ENCODE peak calls at places on chromosomes 7 and 10, in ten cellular contexts. One of them, this sample, is unnamed.

GRCh38 chr7:30804078-30804661 is 33.0 kb downstream of the MINDY4 start:
- DNase-seq in NCI-H1092: no peak
- DNase-seq in GM03348: peak
- DNase-seq in activated T-cell treated with anti-CD3 and anti-CD28 coated beads for 48 hours: no peak
- DNase-seq in hypothalamus: no peak
- DNase-seq in CD4-positive, alpha-beta memory T cell: no peak
- DNase-seq in midbrain: no peak
- DNase-seq in ELF-1: no peak
- DNase-seq in NCI-H1436: no peak
- DNase-seq in left ventricle myocardium inferior: no peak
- DNase-seq in this sample: no peak

GRCh38 chr7:5445991-5446594 is 22.5 kb upstream of the TNRC18 start:
- DNase-seq in CD4-positive, alpha-beta memory T cell: no peak
- DNase-seq in activated T-cell treated with anti-CD3 and anti-CD28 coated beads for 48 hours: no peak
- DNase-seq in left ventricle myocardium inferior: no peak
- DNase-seq in hypothalamus: no peak
- DNase-seq in ELF-1: no peak
- DNase-seq in NCI-H1092: no peak
- DNase-seq in NCI-H1436: no peak
- DNase-seq in midbrain: no peak
- DNase-seq in GM03348: no peak
- DNase-seq in this sample: peak

GRCh38 chr10:31867646-31868045 is 61.0 kb downstream of the ARHGAP12 start:
- DNase-seq in NCI-H1436: no peak
- DNase-seq in left ventricle myocardium inferior: no peak
- DNase-seq in activated T-cell treated with anti-CD3 and anti-CD28 coated beads for 48 hours: no peak
- DNase-seq in NCI-H1092: no peak
- DNase-seq in midbrain: no peak
- DNase-seq in hypothalamus: no peak
- DNase-seq in ELF-1: no peak
- DNase-seq in CD4-positive, alpha-beta memory T cell: no peak
- DNase-seq in GM03348: peak
- DNase-seq in this sample: no peak

GRCh38 chr7:57339198-57339944 is 110.6 kb upstream of the ZNF716 start:
- DNase-seq in midbrain: no peak
- DNase-seq in CD4-positive, alpha-beta memory T cell: no peak
- DNase-seq in ELF-1: no peak
- DNase-seq in activated T-cell treated with anti-CD3 and anti-CD28 coated beads for 48 hours: no peak
- DNase-seq in NCI-H1436: no peak
- DNase-seq in hypothalamus: no peak
- DNase-seq in GM03348: no peak
- DNase-seq in NCI-H1092: no peak
- DNase-seq in left ventricle myocardium inferior: no peak
- DNase-seq in this sample: no peak

GRCh38 chr10:31101123-31101522 is 69.5 kb upstream of the ZNF438 start:
- DNase-seq in hypothalamus: no peak
- DNase-seq in GM03348: peak
- DNase-seq in ELF-1: no peak
- DNase-seq in NCI-H1092: no peak
- DNase-seq in NCI-H1436: no peak
- DNase-seq in midbrain: no peak
- DNase-seq in CD4-positive, alpha-beta memory T cell: no peak
- DNase-seq in activated T-cell treated with anti-CD3 and anti-CD28 coated beads for 48 hours: peak
- DNase-seq in left ventricle myocardium inferior: no peak
- DNase-seq in this sample: no peak

GRCh38 chr10:44462338-44462914 is 77.5 kb upstream of the CXCL12 start:
- DNase-seq in NCI-H1092: no peak
- DNase-seq in GM03348: no peak
- DNase-seq in CD4-positive, alpha-beta memory T cell: no peak
- DNase-seq in NCI-H1436: no peak
- DNase-seq in hypothalamus: no peak
- DNase-seq in midbrain: no peak
- DNase-seq in ELF-1: no peak
- DNase-seq in activated T-cell treated with anti-CD3 and anti-CD28 coated beads for 48 hours: no peak
- DNase-seq in left ventricle myocardium inferior: no peak
- DNase-seq in this sample: no peak

GRCh38 chr10:121437596-121437995 is 160.6 kb downstream of the FGFR2 start:
- DNase-seq in left ventricle myocardium inferior: peak
- DNase-seq in hypothalamus: no peak
- DNase-seq in ELF-1: peak
- DNase-seq in activated T-cell treated with anti-CD3 and anti-CD28 coated beads for 48 hours: no peak
- DNase-seq in NCI-H1436: no peak
- DNase-seq in midbrain: peak
- DNase-seq in GM03348: no peak
- DNase-seq in CD4-positive, alpha-beta memory T cell: no peak
- DNase-seq in NCI-H1092: peak
- DNase-seq in this sample: peak

GRCh38 chr10:84308481-84309304 is 19.7 kb upstream of the CCSER2 start:
- DNase-seq in hypothalamus: no peak
- DNase-seq in ELF-1: no peak
- DNase-seq in GM03348: no peak
- DNase-seq in activated T-cell treated with anti-CD3 and anti-CD28 coated beads for 48 hours: peak
- DNase-seq in CD4-positive, alpha-beta memory T cell: peak
- DNase-seq in midbrain: peak
- DNase-seq in NCI-H1436: peak
- DNase-seq in left ventricle myocardium inferior: peak
- DNase-seq in NCI-H1092: no peak
- DNase-seq in this sample: peak

GRCh38 chr7:674454-675410 is 51.8 kb upstream of the DNAAF5 start:
- DNase-seq in hypothalamus: no peak
- DNase-seq in NCI-H1436: no peak
- DNase-seq in midbrain: no peak
- DNase-seq in ELF-1: no peak
- DNase-seq in GM03348: no peak
- DNase-seq in NCI-H1092: no peak
- DNase-seq in left ventricle myocardium inferior: no peak
- DNase-seq in CD4-positive, alpha-beta memory T cell: no peak
- DNase-seq in activated T-cell treated with anti-CD3 and anti-CD28 coated beads for 48 hours: no peak
- DNase-seq in this sample: no peak

GRCh38 chr7:73728551-73728950 is 9.1 kb upstream of the STX1A start:
- DNase-seq in NCI-H1092: no peak
- DNase-seq in GM03348: no peak
- DNase-seq in midbrain: no peak
- DNase-seq in left ventricle myocardium inferior: no peak
- DNase-seq in CD4-positive, alpha-beta memory T cell: no peak
- DNase-seq in NCI-H1436: no peak
- DNase-seq in activated T-cell treated with anti-CD3 and anti-CD28 coated beads for 48 hours: no peak
- DNase-seq in ELF-1: no peak
- DNase-seq in hypothalamus: no peak
- DNase-seq in this sample: no peak

GRCh38 chr7:73721237-73721848 is 1.9 kb upstream of the STX1A start:
- DNase-seq in NCI-H1436: no peak
- DNase-seq in NCI-H1092: peak
- DNase-seq in activated T-cell treated with anti-CD3 and anti-CD28 coated beads for 48 hours: no peak
- DNase-seq in ELF-1: no peak
- DNase-seq in left ventricle myocardium inferior: peak
- DNase-seq in midbrain: peak
- DNase-seq in hypothalamus: peak
- DNase-seq in CD4-positive, alpha-beta memory T cell: no peak
- DNase-seq in GM03348: no peak
- DNase-seq in this sample: peak

GRCh38 chr7:138886501-138886917 is 88.5 kb upstream of the ATP6V0A4 start:
- DNase-seq in hypothalamus: no peak
- DNase-seq in NCI-H1092: peak
- DNase-seq in GM03348: peak
- DNase-seq in CD4-positive, alpha-beta memory T cell: peak
- DNase-seq in ELF-1: no peak
- DNase-seq in activated T-cell treated with anti-CD3 and anti-CD28 coated beads for 48 hours: no peak
- DNase-seq in NCI-H1436: peak
- DNase-seq in left ventricle myocardium inferior: no peak
- DNase-seq in midbrain: no peak
- DNase-seq in this sample: peak

GRCh38 chr10:95176101-95176500 is 17.9 kb upstream of the ACSM6 start:
- DNase-seq in NCI-H1092: no peak
- DNase-seq in NCI-H1436: no peak
- DNase-seq in GM03348: no peak
- DNase-seq in left ventricle myocardium inferior: no peak
- DNase-seq in hypothalamus: no peak
- DNase-seq in CD4-positive, alpha-beta memory T cell: no peak
- DNase-seq in midbrain: no peak
- DNase-seq in activated T-cell treated with anti-CD3 and anti-CD28 coated beads for 48 hours: no peak
- DNase-seq in ELF-1: no peak
- DNase-seq in this sample: no peak

GRCh38 chr7:44200699-44201461 is at the start of gene YKT6:
- DNase-seq in activated T-cell treated with anti-CD3 and anti-CD28 coated beads for 48 hours: peak
- DNase-seq in hypothalamus: peak
- DNase-seq in NCI-H1436: peak
- DNase-seq in CD4-positive, alpha-beta memory T cell: peak
- DNase-seq in ELF-1: peak
- DNase-seq in midbrain: peak
- DNase-seq in NCI-H1092: peak
- DNase-seq in left ventricle myocardium inferior: peak
- DNase-seq in GM03348: peak
- DNase-seq in this sample: peak

GRCh38 chr7:81284576-81284975 is 365.7 kb upstream of the SEMA3C start:
- DNase-seq in NCI-H1436: no peak
- DNase-seq in NCI-H1092: no peak
- DNase-seq in left ventricle myocardium inferior: no peak
- DNase-seq in hypothalamus: no peak
- DNase-seq in ELF-1: no peak
- DNase-seq in GM03348: peak
- DNase-seq in CD4-positive, alpha-beta memory T cell: no peak
- DNase-seq in activated T-cell treated with anti-CD3 and anti-CD28 coated beads for 48 hours: no peak
- DNase-seq in midbrain: no peak
- DNase-seq in this sample: no peak

GRCh38 chr7:106417273-106417902 is 132.6 kb upstream of the NAMPT start:
- DNase-seq in NCI-H1436: no peak
- DNase-seq in CD4-positive, alpha-beta memory T cell: no peak
- DNase-seq in left ventricle myocardium inferior: no peak
- DNase-seq in activated T-cell treated with anti-CD3 and anti-CD28 coated beads for 48 hours: no peak
- DNase-seq in hypothalamus: no peak
- DNase-seq in NCI-H1092: no peak
- DNase-seq in midbrain: no peak
- DNase-seq in ELF-1: no peak
- DNase-seq in GM03348: no peak
- DNase-seq in this sample: no peak

GRCh38 chr10:79165068-79165467 is 96.3 kb downstream of the ZMIZ1 start:
- DNase-seq in midbrain: no peak
- DNase-seq in GM03348: no peak
- DNase-seq in hypothalamus: no peak
- DNase-seq in NCI-H1436: no peak
- DNase-seq in NCI-H1092: no peak
- DNase-seq in ELF-1: no peak
- DNase-seq in CD4-positive, alpha-beta memory T cell: no peak
- DNase-seq in activated T-cell treated with anti-CD3 and anti-CD28 coated beads for 48 hours: no peak
- DNase-seq in left ventricle myocardium inferior: no peak
- DNase-seq in this sample: no peak

GRCh38 chr10:33799281-33799943 is 464.9 kb upstream of the NRP1 start:
- DNase-seq in NCI-H1436: no peak
- DNase-seq in midbrain: no peak
- DNase-seq in left ventricle myocardium inferior: no peak
- DNase-seq in activated T-cell treated with anti-CD3 and anti-CD28 coated beads for 48 hours: no peak
- DNase-seq in GM03348: no peak
- DNase-seq in NCI-H1092: no peak
- DNase-seq in hypothalamus: no peak
- DNase-seq in CD4-positive, alpha-beta memory T cell: no peak
- DNase-seq in ELF-1: peak
- DNase-seq in this sample: no peak

GRCh38 chr10:78851652-78852051 is 217.1 kb upstream of the ZMIZ1 start:
- DNase-seq in NCI-H1092: no peak
- DNase-seq in NCI-H1436: no peak
- DNase-seq in GM03348: peak
- DNase-seq in ELF-1: peak
- DNase-seq in left ventricle myocardium inferior: no peak
- DNase-seq in CD4-positive, alpha-beta memory T cell: no peak
- DNase-seq in activated T-cell treated with anti-CD3 and anti-CD28 coated beads for 48 hours: no peak
- DNase-seq in midbrain: no peak
- DNase-seq in hypothalamus: no peak
- DNase-seq in this sample: no peak

GRCh38 chr7:44700322-44700721 is 48.3 kb upstream of the ZMIZ2 start:
- DNase-seq in GM03348: no peak
- DNase-seq in activated T-cell treated with anti-CD3 and anti-CD28 coated beads for 48 hours: no peak
- DNase-seq in hypothalamus: no peak
- DNase-seq in NCI-H1436: no peak
- DNase-seq in NCI-H1092: no peak
- DNase-seq in ELF-1: no peak
- DNase-seq in midbrain: no peak
- DNase-seq in CD4-positive, alpha-beta memory T cell: no peak
- DNase-seq in left ventricle myocardium inferior: no peak
- DNase-seq in this sample: no peak

GRCh38 chr7:157585113-157585861 is 248.5 kb downstream of the DNAJB6 start:
- DNase-seq in GM03348: no peak
- DNase-seq in midbrain: no peak
- DNase-seq in activated T-cell treated with anti-CD3 and anti-CD28 coated beads for 48 hours: no peak
- DNase-seq in left ventricle myocardium inferior: no peak
- DNase-seq in NCI-H1436: no peak
- DNase-seq in NCI-H1092: no peak
- DNase-seq in hypothalamus: no peak
- DNase-seq in ELF-1: peak
- DNase-seq in CD4-positive, alpha-beta memory T cell: no peak
- DNase-seq in this sample: no peak

GRCh38 chr10:3468919-3469638 is 296.5 kb upstream of the PITRM1 start:
- DNase-seq in CD4-positive, alpha-beta memory T cell: no peak
- DNase-seq in midbrain: peak
- DNase-seq in NCI-H1092: no peak
- DNase-seq in activated T-cell treated with anti-CD3 and anti-CD28 coated beads for 48 hours: no peak
- DNase-seq in hypothalamus: no peak
- DNase-seq in left ventricle myocardium inferior: peak
- DNase-seq in GM03348: peak
- DNase-seq in NCI-H1436: no peak
- DNase-seq in ELF-1: peak
- DNase-seq in this sample: peak

This sample was measured in pons.